ENCODE peak calls at places on chromosomes 16 and 17, in nine cellular contexts. B is GDM1; V is GM13976; S is NCI-H1105 treated with DMSO at 0.1 percent for 48 hours; J is nucleus accumbens; I is left ventricle myocardium superior; M is activated CD4-positive, alpha-beta memory T cell treated with anti-CD3 and anti-CD28 coated beads, Interleukin-2, amount 10 ng/mL, durations not matched to agents 7 days and 5 days; T is AG10803; C is T-cell. Y is an unnamed sample.

GRCh38 chr16:15041260-15042011 is 14.4 kb downstream of the NTAN1 start:
- DNase-seq in B (no peak), V (no peak), S (no peak), J (no peak), I (peak; percentile 89), M (no peak), T (peak; percentile 79), C (no peak), Y (peak; percentile 43)

GRCh38 chr16:67939507-67940435 is 3.1 kb upstream of the PSMB10 start:
- DNase-seq in B (no peak), V (no peak), S (no peak), J (no peak), I (peak; percentile 80), M (no peak), T (no peak), C (peak; percentile 18), Y (no peak)

GRCh38 chr16:3112058-3112880 is at the start of gene ZNF205:
- DNase-seq in B (no peak), V (no peak), S (peak; percentile 63), J (peak; percentile 49), I (peak; percentile 85), M (no peak), T (peak; percentile 67), C (no peak), Y (peak; percentile 37)

GRCh38 chr17:50765454-50766221 is 1.7 kb downstream of the ANKRD40CL start:
- DNase-seq in B (peak; percentile 37), V (peak; percentile 52), S (no peak), J (no peak), I (peak; percentile 40), M (no peak), T (no peak), C (no peak), Y (no peak)

GRCh38 chr16:22813223-22813945 is 578 bp upstream of the HS3ST2 start:
- DNase-seq in B (peak; percentile 0), V (peak; percentile 50), S (peak; percentile 26), J (no peak), I (peak; percentile 57), M (no peak), T (peak; percentile 23), C (no peak), Y (no peak)

GRCh38 chr17:37792787-37793186 is 47.9 kb upstream of the HNF1B start:
- DNase-seq in B (no peak), V (no peak), S (no peak), J (no peak), I (no peak), M (no peak), T (peak; percentile 75), C (no peak), Y (no peak)

GRCh38 chr16:73027655-73028220 is 20.2 kb downstream of the ZFHX3 start:
- DNase-seq in B (no peak), V (no peak), S (no peak), J (no peak), I (no peak), M (no peak), T (no peak), C (no peak), Y (no peak)

GRCh38 chr17:49471769-49472168 is 23.3 kb upstream of the NGFR start:
- DNase-seq in B (no peak), V (no peak), S (no peak), J (no peak), I (no peak), M (no peak), T (no peak), C (no peak), Y (no peak)

GRCh38 chr16:84074721-84075120 is 32.1 kb upstream of the SLC38A8 start:
- DNase-seq in B (no peak), V (no peak), S (no peak), J (no peak), I (peak; percentile 65), M (no peak), T (no peak), C (no peak), Y (no peak)

GRCh38 chr16:66007717-66008116 is 358.8 kb upstream of the CDH5 start:
- DNase-seq in B (no peak), V (no peak), S (no peak), J (no peak), I (no peak), M (no peak), T (peak; percentile 89), C (no peak), Y (no peak)

GRCh38 chr17:45366049-45366448 is 49.2 kb upstream of the MAP3K14 start:
- DNase-seq in B (no peak), V (no peak), S (no peak), J (no peak), I (no peak), M (no peak), T (no peak), C (no peak), Y (no peak)

GRCh38 chr16:66728117-66728787 is 23.2 kb downstream of the DYNC1LI2 start:
- DNase-seq in B (no peak), V (peak; percentile 65), S (peak; percentile 60), J (no peak), I (peak; percentile 35), M (no peak), T (peak; percentile 81), C (no peak), Y (no peak)

GRCh38 chr17:8185580-8186445 is 4.2 kb downstream of the BORCS6 start:
- DNase-seq in B (peak; percentile 71), V (peak; percentile 82), S (peak; percentile 85), J (peak; percentile 52), I (peak; percentile 91), M (peak; percentile 90), T (peak; percentile 61), C (peak; percentile 89), Y (peak; percentile 78)

GRCh38 chr16:50741225-50741807 is 570 bp upstream of the CYLD start:
- DNase-seq in B (no peak), V (no peak), S (no peak), J (no peak), I (peak; percentile 39), M (no peak), T (no peak), C (no peak), Y (no peak)

GRCh38 chr16:27767081-27767480 is 217.1 kb downstream of the KATNIP start:
- DNase-seq in B (no peak), V (no peak), S (no peak), J (no peak), I (peak; percentile 3), M (no peak), T (no peak), C (no peak), Y (no peak)

GRCh38 chr16:24497405-24497804 is 42.0 kb upstream of the RBBP6 start:
- DNase-seq in B (no peak), V (no peak), S (no peak), J (no peak), I (no peak), M (no peak), T (peak; percentile 46), C (no peak), Y (no peak)

GRCh38 chr16:76900285-76901263 is 290.4 kb upstream of the MON1B start:
- DNase-seq in B (no peak), V (no peak), S (no peak), J (no peak), I (no peak), M (no peak), T (no peak), C (no peak), Y (no peak)

GRCh38 chr17:65750678-65751077 is 189.2 kb upstream of the AXIN2 start:
- DNase-seq in B (no peak), V (no peak), S (peak; percentile 82), J (no peak), I (peak; percentile 90), M (peak; percentile 22), T (peak; percentile 96), C (peak; percentile 51), Y (no peak)

GRCh38 chr16:4987250-4987579 is 29.1 kb downstream of the SEC14L5 start:
- DNase-seq in B (no peak), V (no peak), S (no peak), J (no peak), I (no peak), M (no peak), T (no peak), C (no peak), Y (no peak)

GRCh38 chr16:88303890-88304819 is 78.6 kb upstream of the ZNF469 start:
- DNase-seq in B (no peak), V (no peak), S (no peak), J (no peak), I (peak; percentile 57), M (no peak), T (peak; percentile 99), C (no peak), Y (no peak)

GRCh38 chr17:56994009-56994792 is 16.3 kb downstream of the SCPEP1 start:
- DNase-seq in B (no peak), V (no peak), S (no peak), J (no peak), I (no peak), M (no peak), T (peak; percentile 79), C (no peak), Y (no peak)

GRCh38 chr17:28760987-28761562 is 17.3 kb downstream of the TRAF4 start:
- DNase-seq in B (peak; percentile 39), V (no peak), S (no peak), J (no peak), I (peak; percentile 77), M (no peak), T (peak; percentile 58), C (no peak), Y (peak; percentile 45)

GRCh38 chr17:10120749-10121148 is 77.7 kb downstream of the GAS7 start:
- DNase-seq in B (no peak), V (no peak), S (no peak), J (no peak), I (peak; percentile 36), M (no peak), T (no peak), C (no peak), Y (no peak)

GRCh38 chr17:42720996-42721583 is 23.8 kb downstream of the EZH1 start:
- DNase-seq in B (peak; percentile 15), V (peak; percentile 74), S (peak; percentile 67), J (no peak), I (no peak), M (no peak), T (peak; percentile 63), C (peak; percentile 22), Y (peak; percentile 55)

GRCh38 chr17:63760771-63761539 is 12.4 kb downstream of the CCDC47 start:
- DNase-seq in B (no peak), V (no peak), S (no peak), J (no peak), I (no peak), M (no peak), T (no peak), C (no peak), Y (no peak)

GRCh38 chr17:40063034-40063765 is 435 bp downstream of the THRA start:
- DNase-seq in B (no peak), V (peak; percentile 68), S (peak; percentile 16), J (no peak), I (peak; percentile 70), M (peak; percentile 28), T (peak; percentile 37), C (peak; percentile 34), Y (no peak)

GRCh38 chr17:41308251-41308917 is 725 bp downstream of the KRTAP16-1 start:
- DNase-seq in B (peak; percentile 66), V (no peak), S (peak; percentile 28), J (no peak), I (peak; percentile 71), M (peak; percentile 84), T (peak; percentile 46), C (peak; percentile 88), Y (peak; percentile 38)

GRCh38 chr16:87344931-87345631 is 27.9 kb upstream of the C16orf95 start:
- DNase-seq in B (no peak), V (no peak), S (no peak), J (no peak), I (no peak), M (peak; percentile 72), T (no peak), C (peak; percentile 55), Y (no peak)